ENCODE peak calls at places on chromosome 13, in four cellular contexts. A is stimulated activated CD4-positive, alpha-beta T cell treated with anti-CD3 and anti-CD28 coated beads, TNF-alpha, amount 100 ng/mL, for 4 hours; O is iris pigment epithelial cell; E is endothelial cell. W is an unnamed sample.

GRCh38 chr13:100210966-100211710 is 122.2 kb downstream of the PCCA start:
- DNase-seq in O (peak), A (no peak), E (no peak), W (no peak)

GRCh38 chr13:21074601-21075302 is 13.4 kb upstream of the LATS2 start:
- DNase-seq in O (no peak), E (peak), A (no peak), W (no peak)

GRCh38 chr13:95229855-95230254 is 71.4 kb downstream of the ABCC4 start:
- DNase-seq in A (no peak), E (no peak), O (no peak), W (no peak)

GRCh38 chr13:77026255-77026782 is 640 bp downstream of the FBXL3 start:
- DNase-seq in E (peak), A (peak), O (peak), W (peak)

GRCh38 chr13:59721889-59722579 is 441.7 kb downstream of the DIAPH3 start:
- DNase-seq in A (no peak), O (no peak), E (no peak), W (no peak)

GRCh38 chr13:45003417-45003816 is 14.1 kb downstream of the GPALPP1 start:
- DNase-seq in A (no peak), E (no peak), O (no peak), W (no peak)

GRCh38 chr13:25587581-25587980 is 215.8 kb downstream of the ATP8A2 start:
- DNase-seq in O (no peak), E (no peak), A (no peak), W (no peak)

GRCh38 chr13:103009061-103009840 is 57.0 kb downstream of the SLC10A2 start:
- DNase-seq in A (no peak), O (peak), E (no peak), W (no peak)

GRCh38 chr13:113458218-113459065 is 5.2 kb upstream of the ADPRHL1 start:
- DNase-seq in A (no peak), O (peak), E (peak), W (no peak)

GRCh38 chr13:62799038-62799535 is 1383.4 kb upstream of the PCDH20 start:
- DNase-seq in A (no peak), O (no peak), E (no peak), W (no peak)

GRCh38 chr13:113813749-113814434 is 50.0 kb downstream of the GAS6 start:
- DNase-seq in O (no peak), A (no peak), E (no peak), W (no peak)

GRCh38 chr13:60164490-60164889 is 762 bp upstream of the DIAPH3 start:
- DNase-seq in O (no peak), A (no peak), E (no peak), W (no peak)

GRCh38 chr13:33678906-33679657 is 138.9 kb upstream of the RFC3 start:
- DNase-seq in O (peak), A (peak), E (no peak), W (peak)

GRCh38 chr13:27980280-27980998 is 8.1 kb downstream of the URAD start:
- DNase-seq in A (no peak), E (no peak), O (no peak), W (no peak)

GRCh38 chr13:48233886-48234488 is 981 bp downstream of the ITM2B start:
- DNase-seq in O (peak), E (no peak), A (no peak), W (no peak)

GRCh38 chr13:21014666-21015170 is 46.7 kb downstream of the LATS2 start:
- DNase-seq in A (no peak), O (peak), E (no peak), W (no peak)

GRCh38 chr13:86882835-86883234 is 788.3 kb upstream of the SLITRK5 start:
- DNase-seq in A (no peak), E (no peak), O (no peak), W (no peak)

GRCh38 chr13:24671367-24672117 is 8.7 kb upstream of the ATP12A start:
- DNase-seq in O (peak), A (no peak), E (peak), W (no peak)

GRCh38 chr13:57740719-57741118 is 109.2 kb downstream of the PCDH17 start:
- DNase-seq in A (no peak), O (no peak), E (no peak), W (no peak)

GRCh38 chr13:21663197-21663596 is 7.7 kb upstream of the FGF9 start:
- DNase-seq in E (no peak), O (no peak), A (no peak), W (no peak)

GRCh38 chr13:98141938-98142426 is 912 bp upstream of the FARP1 start:
- DNase-seq in A (no peak), O (no peak), E (peak), W (no peak)

GRCh38 chr13:102212729-102213128 is 189.1 kb downstream of the FGF14 start:
- DNase-seq in E (no peak), O (no peak), A (no peak), W (no peak)

GRCh38 chr13:102591988-102592781 is 4.6 kb upstream of the TPP2 start:
- DNase-seq in E (peak), A (peak), O (peak), W (peak)

GRCh38 chr13:81048026-81048461 is 707.1 kb upstream of the SPRY2 start:
- DNase-seq in E (no peak), O (peak), A (no peak), W (no peak)

GRCh38 chr13:40186636-40187323 is 479.7 kb downstream of the FOXO1 start:
- DNase-seq in A (no peak), E (no peak), O (no peak), W (no peak)

GRCh38 chr13:50227356-50227755 is 212.1 kb downstream of the KCNRG start:
- DNase-seq in O (no peak), E (no peak), A (no peak), W (no peak)

GRCh38 chr13:31046711-31047279 is 114.3 kb downstream of the TEX26 start:
- DNase-seq in E (no peak), A (no peak), O (peak), W (no peak)

GRCh38 chr13:95494082-95494681 is 58.3 kb upstream of the CLDN10 start:
- DNase-seq in O (peak), A (no peak), E (peak), W (no peak)

GRCh38 chr13:39818953-39819352 is 163.5 kb downstream of the COG6 start:
- DNase-seq in E (no peak), A (no peak), O (peak), W (no peak)

GRCh38 chr13:110719036-110719710 is 5.7 kb downstream of the ING1 start:
- DNase-seq in E (no peak), A (no peak), O (no peak), W (no peak)

GRCh38 chr13:74274946-74275345 is 140.7 kb upstream of the KLF12 start:
- DNase-seq in O (peak), A (no peak), E (no peak), W (no peak)

W was measured in activated T-helper 9 cell treated with anti-CD3 and anti-CD28 coated beads, Interleukin-2, amount 50 U/mL, for 16 hours.